ENCODE peak calls at places on chromosomes 3 and 15, in five cellular contexts. S is psoas muscle, M is spleen, W is ovary, K is HCT116. G is an unnamed sample.

GRCh38 chr3:149506540-149506939 is 32.0 kb downstream of the TM4SF4 start:
- DNase-seq in S (no peak), M (no peak), W (no peak), K (no peak), G (no peak)

GRCh38 chr15:67080118-67080899 is 14.9 kb downstream of the SMAD3 start:
- DNase-seq in S (peak; percentile 56), M (no peak), W (peak; percentile 84), K (no peak), G (peak; percentile 73)

GRCh38 chr3:195186041-195186709 is 84.8 kb downstream of the XXYLT1 start:
- DNase-seq in S (no peak), M (no peak), W (no peak), K (no peak), G (no peak)

GRCh38 chr3:56269755-56270154 is 198.5 kb downstream of the ERC2 start:
- DNase-seq in S (no peak), M (no peak), W (no peak), K (no peak), G (no peak)

GRCh38 chr3:48397767-48398681 is 26.0 kb downstream of the FBXW12 start:
- DNase-seq in S (no peak), M (no peak), W (no peak), K (no peak), G (no peak)

GRCh38 chr3:123411340-123412040 is 37.4 kb downstream of the ADCY5 start:
- DNase-seq in S (no peak), M (no peak), W (peak; percentile 29), K (no peak), G (no peak)

GRCh38 chr15:95326689-95327525 is 1003.6 kb upstream of the NR2F2 start:
- DNase-seq in S (peak; percentile 18), M (peak; percentile 77), W (peak; percentile 84), K (no peak), G (peak; percentile 78)

GRCh38 chr3:41907330-41908073 is 54.4 kb downstream of the ULK4 start:
- DNase-seq in S (no peak), M (no peak), W (no peak), K (no peak), G (no peak)

GRCh38 chr3:51477360-51477711 is 22.5 kb downstream of the DCAF1 start:
- DNase-seq in S (no peak), M (no peak), W (no peak), K (no peak), G (no peak)

GRCh38 chr15:77831989-77832388 is 199.3 kb upstream of the LINGO1 start:
- DNase-seq in S (no peak), M (peak; percentile 22), W (no peak), K (no peak), G (no peak)

GRCh38 chr15:92807971-92808571 is 92.1 kb upstream of the CHD2 start:
- DNase-seq in S (no peak), M (peak; percentile 80), W (no peak), K (no peak), G (no peak)

GRCh38 chr3:120160050-120160449 is 65.8 kb upstream of the GSK3B start:
- DNase-seq in S (peak; percentile 69), M (no peak), W (no peak), K (peak; percentile 61), G (no peak)

GRCh38 chr15:95032181-95032580 is 800.8 kb downstream of the MCTP2 start:
- DNase-seq in S (no peak), M (no peak), W (no peak), K (no peak), G (no peak)

GRCh38 chr3:38138347-38139190 is at the start of gene MYD88:
- DNase-seq in S (peak; percentile 86), M (peak; percentile 99), W (peak; percentile 85), K (no peak), G (peak; percentile 93)

GRCh38 chr3:187382609-187383151 is 14.5 kb downstream of the RTP4 start:
- DNase-seq in S (no peak), M (no peak), W (no peak), K (no peak), G (no peak)

GRCh38 chr3:58175429-58176184 is 35.2 kb downstream of the DNASE1L3 start:
- DNase-seq in S (no peak), M (peak; percentile 41), W (no peak), K (no peak), G (no peak)

GRCh38 chr3:102235679-102236078 is 199.1 kb upstream of the ZPLD1 start:
- DNase-seq in S (no peak), M (no peak), W (no peak), K (no peak), G (no peak)

GRCh38 chr3:23324745-23325144 is 121.6 kb downstream of the UBE2E2 start:
- DNase-seq in S (no peak), M (no peak), W (no peak), K (no peak), G (no peak)

GRCh38 chr3:63580151-63580550 is 72.3 kb upstream of the SNTN start:
- DNase-seq in S (no peak), M (no peak), W (no peak), K (no peak), G (no peak)

GRCh38 chr3:49357466-49358216 is 512 bp downstream of the GPX1 start:
- DNase-seq in S (peak; percentile 62), M (peak; percentile 90), W (peak; percentile 70), K (no peak), G (peak; percentile 57)

GRCh38 chr3:70824785-70825184 is 512.3 kb upstream of the MDFIC2 start:
- DNase-seq in S (peak; percentile 13), M (no peak), W (no peak), K (no peak), G (no peak)

GRCh38 chr3:67297715-67298475 is 299.8 kb downstream of the KBTBD8 start:
- DNase-seq in S (no peak), M (no peak), W (no peak), K (no peak), G (no peak)

GRCh38 chr15:74300057-74300620 is 64.0 kb downstream of the CCDC33 start:
- DNase-seq in S (no peak), M (no peak), W (no peak), K (no peak), G (no peak)

GRCh38 chr15:78051622-78052405 is 25.7 kb downstream of the TBC1D2B start:
- DNase-seq in S (no peak), M (no peak), W (no peak), K (no peak), G (peak; percentile 68)

GRCh38 chr3:12541625-12542024 is 3.7 kb downstream of the MKRN2OS start:
- DNase-seq in S (no peak), M (no peak), W (no peak), K (no peak), G (no peak)

GRCh38 chr15:32790352-32790999 is 72.7 kb downstream of the GREM1 start:
- DNase-seq in S (no peak), M (no peak), W (no peak), K (no peak), G (no peak)

GRCh38 chr15:74651251-74651741 is 35.7 kb downstream of the CLK3 start:
- DNase-seq in S (no peak), M (no peak), W (no peak), K (no peak), G (no peak)

GRCh38 chr15:66839511-66840112 is 137.6 kb downstream of the SMAD6 start:
- DNase-seq in S (no peak), M (peak; percentile 6), W (no peak), K (no peak), G (no peak)

DNA sequence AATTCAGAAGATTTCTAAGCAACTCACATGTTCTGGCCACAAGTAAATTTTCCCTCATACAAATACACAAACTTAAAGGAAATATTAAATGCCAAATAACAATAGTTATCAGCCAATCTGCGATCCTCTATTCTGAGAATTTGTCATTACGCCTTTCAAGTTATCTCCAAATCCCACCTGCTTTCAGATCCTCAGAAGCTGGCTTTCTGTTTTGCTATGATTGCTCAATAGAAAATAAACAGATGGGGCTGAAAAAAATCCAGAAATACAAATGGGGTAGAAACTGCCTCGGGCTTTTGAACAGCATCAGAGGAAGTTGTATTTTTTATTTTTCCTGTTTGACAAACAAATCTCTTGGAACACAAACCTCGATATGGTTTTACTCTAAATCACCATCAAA is 74.0 kb upstream of the CNTN4 start:
- DNase-seq in S (no peak), M (no peak), W (no peak), K (no peak), G (no peak)
- H3K9me3 ChIP-seq in S (no peaks in the 10 kb centered on the region), M (no peaks in the 10 kb centered on the region), W (no peaks in the 10 kb centered on the region), K (peaks cover 24% of the 10 kb centered on the region), G (no peaks in the 10 kb centered on the region)

GRCh38 chr15:79875213-79875612 is 21.6 kb downstream of the MTHFS start:
- DNase-seq in S (no peak), M (no peak), W (no peak), K (no peak), G (no peak)
- H3K9me3 ChIP-seq in S (peaks cover 30% of the 10 kb centered on the region), M (peaks cover 70% of the 10 kb centered on the region), W (no peaks in the 10 kb centered on the region), K (peaks cover 6% of the 10 kb centered on the region), G (peaks cover 30% of the 10 kb centered on the region)

GRCh38 chr3:73509066-73509465 is 115.7 kb downstream of the PDZRN3 start:
- DNase-seq in S (no peak), M (no peak), W (no peak), K (no peak), G (no peak)
- H3K9me3 ChIP-seq in S (no peaks in the 10 kb centered on the region), M (no peaks in the 10 kb centered on the region), W (no peaks in the 10 kb centered on the region), K (no peaks in the 10 kb centered on the region), G (no peaks in the 10 kb centered on the region)

GRCh38 chr15:27884726-27885125 is 214.4 kb downstream of the OCA2 start:
- DNase-seq in S (no peak), M (no peak), W (no peak), K (no peak), G (no peak)
- H3K9me3 ChIP-seq in S (peaks cover under 1% of the 10 kb centered on the region), M (peaks cover 34% of the 10 kb centered on the region), W (no peaks in the 10 kb centered on the region), K (peaks cover 26% of the 10 kb centered on the region), G (peaks cover 6% of the 10 kb centered on the region)

DNA sequence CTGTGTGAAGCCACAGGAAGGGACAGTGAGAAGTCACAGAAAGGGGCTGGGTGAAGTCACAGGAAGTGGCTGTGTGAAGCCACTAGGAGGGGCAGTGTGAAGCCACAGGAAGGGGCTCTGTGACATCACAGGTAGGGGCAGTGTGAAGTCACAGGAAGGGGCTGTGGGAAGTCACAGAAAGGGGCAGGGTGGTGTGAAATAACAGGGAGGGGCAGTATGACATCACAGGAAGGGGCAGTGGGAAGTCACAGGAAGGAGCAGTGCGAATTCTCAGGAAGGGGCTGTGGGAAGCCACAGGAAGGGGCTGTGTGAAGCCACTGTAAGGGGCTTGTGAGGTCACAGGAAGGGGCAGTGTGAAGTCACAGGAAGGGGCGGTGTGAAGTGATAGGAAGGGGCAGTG is 35.9 kb downstream of the GASK1A start:
- DNase-seq in S (no peak), M (no peak), W (no peak), K (no peak), G (no peak)
- H3K9me3 ChIP-seq in S (no peaks in the 10 kb centered on the region), M (peaks cover 66% of the 10 kb centered on the region), W (no peaks in the 10 kb centered on the region), K (no peaks in the 10 kb centered on the region), G (no peaks in the 10 kb centered on the region)

DNA sequence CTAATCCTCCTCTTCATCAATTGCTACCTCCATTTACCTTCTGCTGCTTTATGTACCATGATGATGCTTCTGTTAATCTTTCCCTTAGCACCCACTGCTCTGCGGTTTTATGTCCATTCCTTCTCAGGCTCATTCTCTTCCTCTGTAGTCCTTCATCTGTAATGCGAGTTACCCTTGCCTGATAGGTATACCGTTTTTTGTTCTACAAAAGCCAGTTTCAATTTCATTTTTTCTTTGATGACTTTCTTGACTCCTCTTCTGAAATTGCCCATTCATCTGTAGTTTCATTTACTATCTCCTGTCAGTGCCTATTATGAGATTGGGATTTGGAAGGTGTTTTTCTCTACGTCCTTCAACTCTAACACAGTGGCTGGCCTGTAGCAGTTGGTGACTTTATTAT is 445.9 kb upstream of the ZNF717 start:
- DNase-seq in S (no peak), M (no peak), W (no peak), K (no peak), G (no peak)
- H3K9me3 ChIP-seq in S (no peaks in the 10 kb centered on the region), M (no peaks in the 10 kb centered on the region), W (no peaks in the 10 kb centered on the region), K (peaks cover 10% of the 10 kb centered on the region), G (no peaks in the 10 kb centered on the region)